ENCODE peak calls at places on chromosomes 6 and 20, in five cellular contexts. L, I, W, Q and D are unnamed samples.
A peak's percentile ranks its signal among the peaks of the same experiment; 100 is the strongest.

GRCh38 chr6:13368716-13369115 is 40.4 kb upstream of the TBC1D7 start:
- DNase-seq in W (no peak), L (no peak), Q (no peak), I (no peak), D (no peak)

GRCh38 chr20:62458256-62459251 is 17.2 kb downstream of the GATA5 start:
- DNase-seq in Q (no peak), W (no peak), L (no peak), I (no peak), D (no peak)

GRCh38 chr6:109236140-109237081 is 141.1 kb downstream of the CEP57L1 start:
- DNase-seq in L (peak; percentile 79), I (peak; percentile 80), W (no peak), Q (no peak), D (peak; percentile 57)

GRCh38 chr6:9496837-9497236 is 918.0 kb downstream of the TFAP2A start:
- DNase-seq in Q (no peak), I (no peak), L (no peak), W (no peak), D (no peak)

GRCh38 chr6:3751019-3751729 is at the start of gene PXDC1:
- DNase-seq in Q (no peak), I (peak; percentile 38), W (no peak), L (peak; percentile 57), D (peak; percentile 80)

GRCh38 chr6:93749191-93749590 is 329.8 kb upstream of the EPHA7 start:
- DNase-seq in Q (no peak), W (no peak), I (no peak), L (no peak), D (no peak)

GRCh38 chr6:139407718-139408222 is 33.3 kb upstream of the CITED2 start:
- DNase-seq in Q (no peak), W (no peak), I (no peak), L (no peak), D (no peak)

GRCh38 chr20:51358032-51358724 is 184.3 kb downstream of the NFATC2 start:
- DNase-seq in L (no peak), Q (peak; percentile 4), I (no peak), W (no peak), D (no peak)

GRCh38 chr20:2042400-2042799 is 48.5 kb upstream of the PDYN start:
- DNase-seq in I (no peak), L (no peak), W (no peak), Q (no peak), D (no peak)

GRCh38 chr6:3849681-3850450 is 693 bp downstream of the FAM50B start:
- DNase-seq in Q (peak; percentile 71), I (no peak), W (no peak), L (no peak), D (peak; percentile 32)

GRCh38 chr20:63066506-63067265 is 59.9 kb upstream of the BHLHE23 start:
- DNase-seq in W (no peak), Q (peak; percentile 26), I (no peak), L (no peak), D (no peak)

GRCh38 chr6:141580988-141581387 is 551.7 kb upstream of the GJE1 start:
- DNase-seq in L (no peak), I (no peak), Q (no peak), W (no peak), D (no peak)

GRCh38 chr6:110101885-110102284 is 77.6 kb downstream of the WASF1 start:
- DNase-seq in I (no peak), L (peak; percentile 49), Q (no peak), W (no peak), D (no peak)

GRCh38 chr6:93786474-93787330 is 367.3 kb upstream of the EPHA7 start:
- DNase-seq in W (no peak), I (no peak), Q (no peak), L (no peak), D (no peak)

GRCh38 chr6:144314003-144314485 is 28.9 kb downstream of the UTRN start:
- DNase-seq in L (no peak), I (no peak), W (peak; percentile 75), Q (peak; percentile 81), D (no peak)

GRCh38 chr20:48282591-48283228 is 497.4 kb upstream of the SULF2 start:
- DNase-seq in W (no peak), Q (no peak), I (no peak), L (no peak), D (no peak)

GRCh38 chr20:57335392-57335791 is 5.8 kb downstream of the SPO11 start:
- DNase-seq in W (no peak), I (no peak), Q (no peak), L (no peak), D (no peak)

GRCh38 chr6:93992976-93993375 is 573.6 kb upstream of the EPHA7 start:
- DNase-seq in I (no peak), L (no peak), Q (no peak), W (no peak), D (no peak)

GRCh38 chr6:143060806-143061596 is at the start of gene AIG1:
- DNase-seq in I (no peak), L (peak; percentile 80), W (peak; percentile 61), Q (peak; percentile 86), D (peak; percentile 81)

GRCh38 chr6:143060354-143060805 is 309 bp upstream of the AIG1 start:
- DNase-seq in L (peak; percentile 92), W (peak; percentile 87), Q (peak; percentile 90), I (peak; percentile 90), D (peak; percentile 79)

GRCh38 chr6:143063631-143064030 is 2.9 kb downstream of the AIG1 start:
- DNase-seq in I (no peak), Q (no peak), L (no peak), W (no peak), D (no peak)

GRCh38 chr6:143061597-143062385 is 1.1 kb downstream of the AIG1 start:
- DNase-seq in L (no peak), Q (no peak), I (no peak), W (no peak), D (no peak)

GRCh38 chr6:143062551-143062950 is 1.9 kb downstream of the AIG1 start:
- DNase-seq in W (no peak), Q (no peak), I (no peak), L (no peak), D (no peak)
- H3K27ac ChIP-seq in W (peak overlapping the region; percentile 13), Q (peak overlapping the region; percentile 94), I (no peak overlapping the region), L (no peak overlapping the region), D (no peak overlapping the region)

DNA sequence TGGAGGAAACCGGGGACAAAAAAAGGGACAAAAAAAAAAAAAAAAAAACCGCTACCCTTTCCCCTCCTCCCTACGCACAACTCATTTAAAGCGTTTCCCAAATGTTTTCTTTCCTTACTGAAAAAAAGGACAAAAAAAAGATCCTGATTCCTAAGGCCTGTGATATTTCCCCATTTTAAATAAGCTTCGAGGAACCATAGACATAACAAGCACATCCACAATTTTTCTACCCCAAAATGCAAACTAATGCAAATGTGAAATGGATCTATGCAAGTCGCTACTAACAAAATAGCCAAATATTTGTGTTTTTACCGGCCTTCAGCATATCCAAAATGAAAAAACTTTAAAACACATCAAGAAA is 1.4 kb upstream of the ZNF217 start:
- DNase-seq in L (no peak), Q (no peak), I (no peak), W (no peak), D (no peak)
- H3K4me3 ChIP-seq in L (peak overlapping the region; percentile 86), Q (peak overlapping the region; percentile 86), I (peak overlapping the region; percentile 49), W (peak overlapping the region; percentile 91), D (no peak overlapping the region)

GRCh38 chr20:45450097-45450818 is 19.3 kb upstream of the WFDC2 start:
- DNase-seq in Q (no peak), W (no peak), L (no peak), I (peak; percentile 54), D (no peak)
- TF ChIP-seq CTCF in Q (peak; percentile 53), W (peak; percentile 46), L (peak; percentile 22), I (peak; percentile 59), D (peak; percentile 47)

GRCh38 chr20:10955166-10955565 is 281.4 kb upstream of the JAG1 start:
- DNase-seq in L (no peak), Q (no peak), I (no peak), W (no peak), D (no peak)
- H3K27ac ChIP-seq in L (no peak overlapping the region), Q (no peak overlapping the region), I (no peak overlapping the region), W (no peak overlapping the region), D (no peak overlapping the region)

GRCh38 chr6:116779569-116780164 is 14.1 kb upstream of the FAM162B start:
- DNase-seq in W (no peak), I (peak; percentile 52), Q (no peak), L (no peak), D (no peak)
- H3K4me3 ChIP-seq in W (no peak overlapping the region), I (no peak overlapping the region), Q (peak overlapping the region; percentile 39), L (no peak overlapping the region), D (no peak overlapping the region)

GRCh38 chr6:56266011-56266410 is 18.6 kb upstream of the COL21A1 start:
- DNase-seq in W (no peak), Q (no peak), I (no peak), L (no peak), D (no peak)
- TF ChIP-seq CTCF in W (no peak), Q (no peak), I (no peak), L (no peak), D (no peak)

GRCh38 chr6:45535933-45536332 is 158.2 kb upstream of the SUPT3H start:
- DNase-seq in I (no peak), L (no peak), Q (no peak), W (no peak), D (no peak)

GRCh38 chr6:45533394-45533793 is 155.7 kb upstream of the SUPT3H start:
- DNase-seq in Q (no peak), W (no peak), I (no peak), L (no peak), D (no peak)

GRCh38 chr6:45532626-45533258 is 155.0 kb upstream of the SUPT3H start:
- DNase-seq in W (no peak), Q (no peak), L (no peak), I (no peak), D (no peak)

GRCh38 chr6:45527210-45527609 is 149.5 kb upstream of the SUPT3H start:
- DNase-seq in L (no peak), W (no peak), I (no peak), Q (no peak), D (no peak)

DNA sequence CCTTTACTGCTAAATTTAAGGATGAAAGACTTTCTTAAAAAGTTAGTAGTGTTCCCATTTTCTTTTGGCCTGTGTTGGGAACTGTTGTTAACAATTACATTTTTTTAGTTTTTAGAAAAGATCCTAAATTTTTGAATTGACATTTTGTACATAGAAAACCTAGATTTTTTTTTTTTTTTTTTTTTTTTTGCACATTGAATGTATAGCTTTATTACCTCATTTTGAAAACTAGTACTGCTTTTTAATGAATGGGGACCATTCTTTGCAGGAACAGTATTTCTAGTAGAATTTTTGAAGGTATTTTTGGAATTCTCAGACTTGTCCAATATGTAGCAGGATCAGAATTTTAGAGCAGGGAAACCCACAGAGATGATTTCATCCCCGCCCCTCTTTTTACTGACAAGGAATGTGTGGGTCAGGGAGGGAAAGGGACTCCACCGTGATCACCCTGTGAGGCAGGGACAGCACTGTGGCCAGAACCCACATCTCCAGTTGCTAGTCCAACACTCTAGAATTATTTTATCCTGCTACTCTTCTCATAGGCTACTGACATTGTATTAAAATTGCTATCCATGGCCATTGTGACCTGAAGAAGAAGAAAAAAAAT is 154.4 kb upstream of the SUPT3H start:
- DNase-seq in L (no peak), I (no peak), Q (no peak), W (no peak), D (no peak)
- H3K27ac ChIP-seq in L (no peak overlapping the region), I (no peak overlapping the region), Q (no peak overlapping the region), W (no peak overlapping the region), D (no peak overlapping the region)